ENCODE peak calls at places on chromosomes 11 and 22, in ten cellular contexts. One of them, this sample, is unnamed.
A peak's percentile ranks its signal among the peaks of the same experiment; 100 is the strongest.

GRCh38 chr11:23976369-23976768 is 520.5 kb upstream of the LUZP2 start:
- DNase-seq in psoas muscle: no peak
- DNase-seq in breast epithelium: no peak
- DNase-seq in heart right ventricle: no peak
- DNase-seq in A549: no peak
- DNase-seq in CD4-positive, CD25-positive, alpha-beta regulatory T cell: no peak
- DNase-seq in astrocyte: peak; percentile 34
- DNase-seq in pancreas: no peak
- DNase-seq in CD4-positive, alpha-beta T cell: no peak
- DNase-seq in IMR-90: peak; percentile 7
- DNase-seq in this sample: no peak

GRCh38 chr11:72613977-72614376 is 60.2 kb downstream of the PDE2A start:
- DNase-seq in psoas muscle: peak; percentile 39
- DNase-seq in breast epithelium: no peak
- DNase-seq in heart right ventricle: no peak
- DNase-seq in A549: no peak
- DNase-seq in CD4-positive, CD25-positive, alpha-beta regulatory T cell: no peak
- DNase-seq in astrocyte: no peak
- DNase-seq in pancreas: no peak
- DNase-seq in CD4-positive, alpha-beta T cell: no peak
- DNase-seq in IMR-90: no peak
- DNase-seq in this sample: no peak

GRCh38 chr11:43997022-43997665 is 50.6 kb upstream of the ACCSL start:
- DNase-seq in psoas muscle: no peak
- DNase-seq in breast epithelium: no peak
- DNase-seq in heart right ventricle: no peak
- DNase-seq in A549: no peak
- DNase-seq in CD4-positive, CD25-positive, alpha-beta regulatory T cell: no peak
- DNase-seq in astrocyte: no peak
- DNase-seq in pancreas: no peak
- DNase-seq in CD4-positive, alpha-beta T cell: no peak
- DNase-seq in IMR-90: no peak
- DNase-seq in this sample: no peak

GRCh38 chr11:95682552-95682951 is 107.0 kb downstream of the FAM76B start:
- DNase-seq in psoas muscle: no peak
- DNase-seq in breast epithelium: no peak
- DNase-seq in heart right ventricle: peak; percentile 42
- DNase-seq in A549: no peak
- DNase-seq in CD4-positive, CD25-positive, alpha-beta regulatory T cell: no peak
- DNase-seq in astrocyte: peak; percentile 78
- DNase-seq in pancreas: no peak
- DNase-seq in CD4-positive, alpha-beta T cell: no peak
- DNase-seq in IMR-90: peak; percentile 64
- DNase-seq in this sample: no peak

GRCh38 chr11:90241414-90241813 is 18.6 kb upstream of the CHORDC1 start:
- DNase-seq in psoas muscle: no peak
- DNase-seq in breast epithelium: no peak
- DNase-seq in heart right ventricle: no peak
- DNase-seq in A549: no peak
- DNase-seq in CD4-positive, CD25-positive, alpha-beta regulatory T cell: no peak
- DNase-seq in astrocyte: no peak
- DNase-seq in pancreas: no peak
- DNase-seq in CD4-positive, alpha-beta T cell: no peak
- DNase-seq in IMR-90: no peak
- DNase-seq in this sample: no peak

GRCh38 chr11:131491503-131491902 is 121.1 kb downstream of the NTM start:
- DNase-seq in psoas muscle: no peak
- DNase-seq in breast epithelium: no peak
- DNase-seq in heart right ventricle: no peak
- DNase-seq in A549: no peak
- DNase-seq in CD4-positive, CD25-positive, alpha-beta regulatory T cell: no peak
- DNase-seq in astrocyte: peak; percentile 8
- DNase-seq in pancreas: no peak
- DNase-seq in CD4-positive, alpha-beta T cell: no peak
- DNase-seq in IMR-90: peak; percentile 30
- DNase-seq in this sample: no peak

GRCh38 chr11:112776834-112777793 is 184.1 kb upstream of the NCAM1 start:
- DNase-seq in psoas muscle: no peak
- DNase-seq in breast epithelium: no peak
- DNase-seq in heart right ventricle: no peak
- DNase-seq in A549: no peak
- DNase-seq in CD4-positive, CD25-positive, alpha-beta regulatory T cell: no peak
- DNase-seq in astrocyte: no peak
- DNase-seq in pancreas: no peak
- DNase-seq in CD4-positive, alpha-beta T cell: no peak
- DNase-seq in IMR-90: no peak
- DNase-seq in this sample: no peak

GRCh38 chr22:48753752-48754517 is 1073.7 kb downstream of the BRD1 start:
- DNase-seq in psoas muscle: no peak
- DNase-seq in breast epithelium: no peak
- DNase-seq in heart right ventricle: no peak
- DNase-seq in A549: no peak
- DNase-seq in CD4-positive, CD25-positive, alpha-beta regulatory T cell: no peak
- DNase-seq in astrocyte: no peak
- DNase-seq in pancreas: peak; percentile 4
- DNase-seq in CD4-positive, alpha-beta T cell: no peak
- DNase-seq in IMR-90: no peak
- DNase-seq in this sample: no peak

GRCh38 chr11:131593301-131593700 is 222.9 kb downstream of the NTM start:
- DNase-seq in psoas muscle: no peak
- DNase-seq in breast epithelium: no peak
- DNase-seq in heart right ventricle: no peak
- DNase-seq in A549: no peak
- DNase-seq in CD4-positive, CD25-positive, alpha-beta regulatory T cell: no peak
- DNase-seq in astrocyte: no peak
- DNase-seq in pancreas: no peak
- DNase-seq in CD4-positive, alpha-beta T cell: no peak
- DNase-seq in IMR-90: no peak
- DNase-seq in this sample: no peak

GRCh38 chr11:15989685-15990084 is 366.7 kb downstream of the SOX6 start:
- DNase-seq in psoas muscle: no peak
- DNase-seq in breast epithelium: no peak
- DNase-seq in heart right ventricle: no peak
- DNase-seq in A549: no peak
- DNase-seq in CD4-positive, CD25-positive, alpha-beta regulatory T cell: no peak
- DNase-seq in astrocyte: no peak
- DNase-seq in pancreas: no peak
- DNase-seq in CD4-positive, alpha-beta T cell: no peak
- DNase-seq in IMR-90: no peak
- DNase-seq in this sample: no peak

GRCh38 chr22:41957941-41958556 is 6.1 kb downstream of the SMIM45 start:
- DNase-seq in psoas muscle: no peak
- DNase-seq in breast epithelium: no peak
- DNase-seq in heart right ventricle: no peak
- DNase-seq in A549: no peak
- DNase-seq in CD4-positive, CD25-positive, alpha-beta regulatory T cell: no peak
- DNase-seq in astrocyte: no peak
- DNase-seq in pancreas: no peak
- DNase-seq in CD4-positive, alpha-beta T cell: no peak
- DNase-seq in IMR-90: no peak
- DNase-seq in this sample: no peak

GRCh38 chr11:131483453-131483852 is 113.0 kb downstream of the NTM start:
- DNase-seq in psoas muscle: no peak
- DNase-seq in breast epithelium: no peak
- DNase-seq in heart right ventricle: no peak
- DNase-seq in A549: no peak
- DNase-seq in CD4-positive, CD25-positive, alpha-beta regulatory T cell: no peak
- DNase-seq in astrocyte: no peak
- DNase-seq in pancreas: no peak
- DNase-seq in CD4-positive, alpha-beta T cell: no peak
- DNase-seq in IMR-90: no peak
- DNase-seq in this sample: no peak

GRCh38 chr22:47069270-47069669 is 306.8 kb downstream of the TBC1D22A start:
- DNase-seq in psoas muscle: no peak
- DNase-seq in breast epithelium: no peak
- DNase-seq in heart right ventricle: no peak
- DNase-seq in A549: no peak
- DNase-seq in CD4-positive, CD25-positive, alpha-beta regulatory T cell: no peak
- DNase-seq in astrocyte: no peak
- DNase-seq in pancreas: no peak
- DNase-seq in CD4-positive, alpha-beta T cell: no peak
- DNase-seq in IMR-90: no peak
- DNase-seq in this sample: no peak

GRCh38 chr11:56663386-56663785 is at the start of gene OR5AR1:
- DNase-seq in psoas muscle: no peak
- DNase-seq in breast epithelium: no peak
- DNase-seq in heart right ventricle: no peak
- DNase-seq in A549: no peak
- DNase-seq in CD4-positive, CD25-positive, alpha-beta regulatory T cell: no peak
- DNase-seq in astrocyte: no peak
- DNase-seq in pancreas: no peak
- DNase-seq in CD4-positive, alpha-beta T cell: no peak
- DNase-seq in IMR-90: no peak
- DNase-seq in this sample: no peak

GRCh38 chr11:7548659-7549283 is 35.0 kb downstream of the PPFIBP2 start:
- DNase-seq in psoas muscle: no peak
- DNase-seq in breast epithelium: no peak
- DNase-seq in heart right ventricle: no peak
- DNase-seq in A549: peak; percentile 27
- DNase-seq in CD4-positive, CD25-positive, alpha-beta regulatory T cell: peak; percentile 8
- DNase-seq in astrocyte: no peak
- DNase-seq in pancreas: peak; percentile 42
- DNase-seq in CD4-positive, alpha-beta T cell: no peak
- DNase-seq in IMR-90: no peak
- DNase-seq in this sample: no peak

GRCh38 chr22:30040499-30041055 is 39.7 kb upstream of the HORMAD2 start:
- DNase-seq in psoas muscle: no peak
- DNase-seq in breast epithelium: no peak
- DNase-seq in heart right ventricle: no peak
- DNase-seq in A549: no peak
- DNase-seq in CD4-positive, CD25-positive, alpha-beta regulatory T cell: no peak
- DNase-seq in astrocyte: no peak
- DNase-seq in pancreas: no peak
- DNase-seq in CD4-positive, alpha-beta T cell: no peak
- DNase-seq in IMR-90: no peak
- DNase-seq in this sample: no peak

GRCh38 chr11:117384045-117384444 is 56.4 kb downstream of the CEP164 start:
- DNase-seq in psoas muscle: no peak
- DNase-seq in breast epithelium: no peak
- DNase-seq in heart right ventricle: no peak
- DNase-seq in A549: peak; percentile 23
- DNase-seq in CD4-positive, CD25-positive, alpha-beta regulatory T cell: no peak
- DNase-seq in astrocyte: peak; percentile 84
- DNase-seq in pancreas: no peak
- DNase-seq in CD4-positive, alpha-beta T cell: no peak
- DNase-seq in IMR-90: peak; percentile 96
- DNase-seq in this sample: peak; percentile 86

GRCh38 chr11:44364596-44364995 is 54.7 kb upstream of the ALX4 start:
- DNase-seq in psoas muscle: no peak
- DNase-seq in breast epithelium: no peak
- DNase-seq in heart right ventricle: no peak
- DNase-seq in A549: no peak
- DNase-seq in CD4-positive, CD25-positive, alpha-beta regulatory T cell: no peak
- DNase-seq in astrocyte: no peak
- DNase-seq in pancreas: no peak
- DNase-seq in CD4-positive, alpha-beta T cell: no peak
- DNase-seq in IMR-90: no peak
- DNase-seq in this sample: no peak

GRCh38 chr11:67369801-67370284 is 3.6 kb downstream of the CLCF1 start:
- DNase-seq in psoas muscle: no peak
- DNase-seq in breast epithelium: no peak
- DNase-seq in heart right ventricle: no peak
- DNase-seq in A549: no peak
- DNase-seq in CD4-positive, CD25-positive, alpha-beta regulatory T cell: no peak
- DNase-seq in astrocyte: no peak
- DNase-seq in pancreas: no peak
- DNase-seq in CD4-positive, alpha-beta T cell: no peak
- DNase-seq in IMR-90: peak; percentile 71
- DNase-seq in this sample: no peak
- H3K27ac ChIP-seq in psoas muscle: no peak overlapping the region
- H3K27ac ChIP-seq in breast epithelium: peak overlapping the region; percentile 91
- H3K27ac ChIP-seq in heart right ventricle: no peak overlapping the region
- H3K27ac ChIP-seq in A549: peak overlapping the region; percentile 100
- H3K27ac ChIP-seq in CD4-positive, CD25-positive, alpha-beta regulatory T cell: no peak overlapping the region
- H3K27ac ChIP-seq in astrocyte: peak overlapping the region; percentile 67
- H3K27ac ChIP-seq in pancreas: no peak overlapping the region
- H3K27ac ChIP-seq in CD4-positive, alpha-beta T cell: no peak overlapping the region
- H3K27ac ChIP-seq in IMR-90: peak overlapping the region; percentile 82
- H3K27ac ChIP-seq in this sample: no peak overlapping the region

GRCh38 chr11:66338276-66339162 is 2.3 kb upstream of the RIN1 start:
- DNase-seq in psoas muscle: no peak
- DNase-seq in breast epithelium: no peak
- DNase-seq in heart right ventricle: no peak
- DNase-seq in A549: no peak
- DNase-seq in CD4-positive, CD25-positive, alpha-beta regulatory T cell: no peak
- DNase-seq in astrocyte: no peak
- DNase-seq in pancreas: no peak
- DNase-seq in CD4-positive, alpha-beta T cell: no peak
- DNase-seq in IMR-90: no peak
- DNase-seq in this sample: no peak
- H3K27ac ChIP-seq in psoas muscle: no peak overlapping the region
- H3K27ac ChIP-seq in breast epithelium: no peak overlapping the region
- H3K27ac ChIP-seq in heart right ventricle: no peak overlapping the region
- H3K27ac ChIP-seq in A549: peak overlapping the region; percentile 97
- H3K27ac ChIP-seq in CD4-positive, CD25-positive, alpha-beta regulatory T cell: no peak overlapping the region
- H3K27ac ChIP-seq in astrocyte: peak overlapping the region; percentile 96
- H3K27ac ChIP-seq in pancreas: no peak overlapping the region
- H3K27ac ChIP-seq in CD4-positive, alpha-beta T cell: no peak overlapping the region
- H3K27ac ChIP-seq in IMR-90: no peak overlapping the region
- H3K27ac ChIP-seq in this sample: peak overlapping the region; percentile 95

DNA sequence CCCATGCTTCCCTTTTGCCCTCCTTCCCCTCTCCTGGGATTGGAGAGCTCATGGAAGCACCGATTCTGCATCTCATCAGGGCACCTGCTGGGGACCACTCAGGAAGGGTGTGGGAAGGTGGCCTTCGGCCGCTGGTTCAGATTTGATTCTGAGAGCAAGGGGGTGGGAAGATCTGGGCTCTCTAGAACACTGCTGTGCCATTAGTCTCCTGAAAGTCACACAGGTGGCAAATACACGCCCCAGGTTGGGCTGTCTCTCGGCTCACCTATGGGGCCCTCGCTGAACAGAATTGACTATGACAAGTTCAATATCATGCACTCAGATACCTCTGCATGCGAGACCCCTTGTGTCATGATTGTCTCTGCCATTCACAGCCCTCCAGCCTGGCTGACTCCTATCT is 12.8 kb upstream of the APOBEC3A start:
- DNase-seq in psoas muscle: no peak
- DNase-seq in breast epithelium: no peak
- DNase-seq in heart right ventricle: no peak
- DNase-seq in A549: no peak
- DNase-seq in CD4-positive, CD25-positive, alpha-beta regulatory T cell: no peak
- DNase-seq in astrocyte: no peak
- DNase-seq in pancreas: no peak
- DNase-seq in CD4-positive, alpha-beta T cell: no peak
- DNase-seq in IMR-90: no peak
- DNase-seq in this sample: no peak
- H3K27ac ChIP-seq in psoas muscle: no peak overlapping the region
- H3K27ac ChIP-seq in breast epithelium: no peak overlapping the region
- H3K27ac ChIP-seq in heart right ventricle: no peak overlapping the region
- H3K27ac ChIP-seq in A549: no peak overlapping the region
- H3K27ac ChIP-seq in CD4-positive, CD25-positive, alpha-beta regulatory T cell: no peak overlapping the region
- H3K27ac ChIP-seq in astrocyte: no peak overlapping the region
- H3K27ac ChIP-seq in pancreas: no peak overlapping the region
- H3K27ac ChIP-seq in CD4-positive, alpha-beta T cell: no peak overlapping the region
- H3K27ac ChIP-seq in IMR-90: no peak overlapping the region
- H3K27ac ChIP-seq in this sample: no peak overlapping the region

GRCh38 chr11:46471943-46472661 is 80.5 kb upstream of the CHRM4 start:
- DNase-seq in psoas muscle: no peak
- DNase-seq in breast epithelium: no peak
- DNase-seq in heart right ventricle: no peak
- DNase-seq in A549: no peak
- DNase-seq in CD4-positive, CD25-positive, alpha-beta regulatory T cell: no peak
- DNase-seq in astrocyte: no peak
- DNase-seq in pancreas: no peak
- DNase-seq in CD4-positive, alpha-beta T cell: no peak
- DNase-seq in IMR-90: no peak
- DNase-seq in this sample: no peak
- H3K27ac ChIP-seq in psoas muscle: peak overlapping the region; percentile 30
- H3K27ac ChIP-seq in breast epithelium: no peak overlapping the region
- H3K27ac ChIP-seq in heart right ventricle: no peak overlapping the region
- H3K27ac ChIP-seq in A549: no peak overlapping the region
- H3K27ac ChIP-seq in CD4-positive, CD25-positive, alpha-beta regulatory T cell: no peak overlapping the region
- H3K27ac ChIP-seq in astrocyte: no peak overlapping the region
- H3K27ac ChIP-seq in pancreas: no peak overlapping the region
- H3K27ac ChIP-seq in CD4-positive, alpha-beta T cell: no peak overlapping the region
- H3K27ac ChIP-seq in IMR-90: no peak overlapping the region
- H3K27ac ChIP-seq in this sample: no peak overlapping the region

This sample was measured in epithelial cell of prostate.